ENCODE peak calls at places on chromosomes 4 and X, in five cellular contexts. One of them, this sample, is unnamed.

GRCh38 chr4:142550955-142551354 is 295.1 kb downstream of the INPP4B start:
- DNase-seq in AG04450: no peak
- DNase-seq in neural progenitor cell: no peak
- DNase-seq in lung: no peak
- DNase-seq in suprapubic skin: no peak
- DNase-seq in this sample: no peak

GRCh38 chrX:43961699-43962098 is 11.5 kb downstream of the NDP start:
- DNase-seq in suprapubic skin: no peak
- DNase-seq in neural progenitor cell: no peak
- DNase-seq in AG04450: no peak
- DNase-seq in lung: no peak
- DNase-seq in this sample: no peak

GRCh38 chr4:7118013-7118832 is 50.4 kb upstream of the GRPEL1 start:
- DNase-seq in neural progenitor cell: no peak
- DNase-seq in suprapubic skin: no peak
- DNase-seq in lung: no peak
- DNase-seq in AG04450: no peak
- DNase-seq in this sample: no peak

GRCh38 chr4:61202638-61203495 is 2.7 kb downstream of the ADGRL3 start:
- DNase-seq in lung: no peak
- DNase-seq in suprapubic skin: no peak
- DNase-seq in neural progenitor cell: peak
- DNase-seq in AG04450: no peak
- DNase-seq in this sample: no peak

GRCh38 chr4:59881632-59882031 is 1318.5 kb upstream of the ADGRL3 start:
- DNase-seq in AG04450: no peak
- DNase-seq in lung: no peak
- DNase-seq in neural progenitor cell: no peak
- DNase-seq in suprapubic skin: no peak
- DNase-seq in this sample: no peak

GRCh38 chr4:93466440-93466839 is 362.1 kb upstream of the ATOH1 start:
- DNase-seq in AG04450: no peak
- DNase-seq in lung: no peak
- DNase-seq in suprapubic skin: no peak
- DNase-seq in neural progenitor cell: peak
- DNase-seq in this sample: no peak

GRCh38 chr4:7647932-7648812 is 213.4 kb upstream of the PSAPL1 start:
- DNase-seq in lung: no peak
- DNase-seq in neural progenitor cell: no peak
- DNase-seq in suprapubic skin: no peak
- DNase-seq in AG04450: no peak
- DNase-seq in this sample: no peak

GRCh38 chr4:144259285-144259684 is 118.8 kb upstream of the GYPA start:
- DNase-seq in lung: no peak
- DNase-seq in neural progenitor cell: no peak
- DNase-seq in suprapubic skin: no peak
- DNase-seq in AG04450: no peak
- DNase-seq in this sample: no peak

GRCh38 chrX:78333521-78333920 is 6.1 kb upstream of the CYSLTR1 start:
- DNase-seq in suprapubic skin: no peak
- DNase-seq in lung: no peak
- DNase-seq in AG04450: no peak
- DNase-seq in neural progenitor cell: no peak
- DNase-seq in this sample: no peak

GRCh38 chrX:47644557-47645091 is 5.7 kb downstream of the ELK1 start:
- DNase-seq in neural progenitor cell: peak
- DNase-seq in AG04450: no peak
- DNase-seq in suprapubic skin: no peak
- DNase-seq in lung: no peak
- DNase-seq in this sample: no peak

GRCh38 chr4:6907658-6908191 is 1.9 kb upstream of the TBC1D14 start:
- DNase-seq in lung: no peak
- DNase-seq in AG04450: no peak
- DNase-seq in neural progenitor cell: peak
- DNase-seq in suprapubic skin: peak
- DNase-seq in this sample: no peak

GRCh38 chr4:2297606-2298517 is 36.0 kb upstream of the MXD4 start:
- DNase-seq in lung: no peak
- DNase-seq in neural progenitor cell: no peak
- DNase-seq in AG04450: no peak
- DNase-seq in suprapubic skin: no peak
- DNase-seq in this sample: no peak

GRCh38 chr4:124143632-124144031 is 568.9 kb downstream of the ANKRD50 start:
- DNase-seq in lung: no peak
- DNase-seq in suprapubic skin: no peak
- DNase-seq in neural progenitor cell: no peak
- DNase-seq in AG04450: no peak
- DNase-seq in this sample: no peak

GRCh38 chr4:157013656-157014055 is 42.1 kb upstream of the PDGFC start:
- DNase-seq in AG04450: no peak
- DNase-seq in neural progenitor cell: no peak
- DNase-seq in suprapubic skin: no peak
- DNase-seq in lung: no peak
- DNase-seq in this sample: no peak

GRCh38 chrX:103789004-103789403 is 12.4 kb downstream of the PLP1 start:
- DNase-seq in lung: no peak
- DNase-seq in AG04450: no peak
- DNase-seq in suprapubic skin: no peak
- DNase-seq in neural progenitor cell: no peak
- DNase-seq in this sample: no peak

GRCh38 chr4:20326977-20327376 is 75.3 kb downstream of the SLIT2 start:
- DNase-seq in neural progenitor cell: no peak
- DNase-seq in suprapubic skin: no peak
- DNase-seq in lung: no peak
- DNase-seq in AG04450: no peak
- DNase-seq in this sample: no peak

GRCh38 chr4:5962416-5962815 is 55.8 kb downstream of the C4orf50 start:
- DNase-seq in neural progenitor cell: peak
- DNase-seq in suprapubic skin: no peak
- DNase-seq in lung: no peak
- DNase-seq in AG04450: no peak
- DNase-seq in this sample: no peak

GRCh38 chrX:139691493-139691842 is 16.5 kb downstream of the MCF2 start:
- DNase-seq in lung: no peak
- DNase-seq in neural progenitor cell: peak
- DNase-seq in AG04450: no peak
- DNase-seq in suprapubic skin: no peak
- DNase-seq in this sample: no peak

GRCh38 chrX:153312842-153313241 is 8.7 kb downstream of the PNMA6F start:
- DNase-seq in suprapubic skin: no peak
- DNase-seq in AG04450: no peak
- DNase-seq in neural progenitor cell: no peak
- DNase-seq in lung: no peak
- DNase-seq in this sample: no peak

DNA sequence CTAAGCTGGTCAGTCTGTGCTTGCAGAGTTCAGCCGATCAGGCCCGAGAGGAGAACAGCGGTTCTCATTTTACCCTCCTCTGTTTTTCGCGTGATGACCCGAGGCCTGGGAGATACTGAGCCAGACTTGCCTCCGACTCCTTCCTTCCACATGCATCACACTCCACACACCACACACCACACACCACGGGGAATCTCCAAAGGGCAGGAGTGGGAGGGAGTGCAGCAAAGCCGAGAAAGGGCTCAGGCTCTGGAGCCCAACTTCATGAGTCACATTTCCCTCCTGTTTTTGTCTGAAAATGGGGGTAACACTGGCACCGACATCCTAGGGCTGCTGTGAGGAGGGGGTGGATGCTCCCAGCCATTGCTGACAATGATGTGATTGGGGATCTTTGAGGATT is 38.9 kb downstream of the TKTL1 start:
- DNase-seq in lung: no peak
- DNase-seq in suprapubic skin: no peak
- DNase-seq in AG04450: no peak
- DNase-seq in neural progenitor cell: no peak
- DNase-seq in this sample: no peak
- H3K27ac ChIP-seq in lung: no peak
- H3K27ac ChIP-seq in suprapubic skin: no peak
- H3K27ac ChIP-seq in AG04450: no peak
- H3K27ac ChIP-seq in neural progenitor cell: no peak
- H3K27ac ChIP-seq in this sample: no peak

GRCh38 chr4:37828843-37829242 is 2.4 kb downstream of the PGM2 start:
- DNase-seq in neural progenitor cell: no peak
- DNase-seq in AG04450: no peak
- DNase-seq in lung: no peak
- DNase-seq in suprapubic skin: no peak
- DNase-seq in this sample: no peak

GRCh38 chr4:37827030-37827705 is 682 bp downstream of the PGM2 start:
- DNase-seq in suprapubic skin: no peak
- DNase-seq in AG04450: no peak
- DNase-seq in neural progenitor cell: no peak
- DNase-seq in lung: no peak
- DNase-seq in this sample: no peak

GRCh38 chr4:37827802-37828321 is 1.4 kb downstream of the PGM2 start:
- DNase-seq in suprapubic skin: no peak
- DNase-seq in AG04450: no peak
- DNase-seq in neural progenitor cell: peak
- DNase-seq in lung: no peak
- DNase-seq in this sample: no peak

GRCh38 chr4:37826282-37827029 is at the start of gene PGM2:
- DNase-seq in neural progenitor cell: peak
- DNase-seq in suprapubic skin: peak
- DNase-seq in lung: peak
- DNase-seq in AG04450: no peak
- DNase-seq in this sample: peak

GRCh38 chr4:37825943-37826281 is 574 bp upstream of the PGM2 start:
- DNase-seq in suprapubic skin: no peak
- DNase-seq in neural progenitor cell: no peak
- DNase-seq in AG04450: no peak
- DNase-seq in lung: no peak
- DNase-seq in this sample: no peak
- H3K27ac ChIP-seq in suprapubic skin: peak
- H3K27ac ChIP-seq in neural progenitor cell: no peak
- H3K27ac ChIP-seq in AG04450: peak
- H3K27ac ChIP-seq in lung: peak
- H3K27ac ChIP-seq in this sample: peak

GRCh38 chr4:90220453-90220852 is 93.3 kb downstream of the CCSER1 start:
- DNase-seq in lung: no peak
- DNase-seq in AG04450: no peak
- DNase-seq in neural progenitor cell: no peak
- DNase-seq in suprapubic skin: no peak
- DNase-seq in this sample: no peak
- H3K27ac ChIP-seq in lung: no peak
- H3K27ac ChIP-seq in AG04450: no peak
- H3K27ac ChIP-seq in neural progenitor cell: no peak
- H3K27ac ChIP-seq in suprapubic skin: no peak
- H3K27ac ChIP-seq in this sample: no peak

GRCh38 chrX:53080628-53081580 is 1.3 kb upstream of the TSPYL2 start:
- DNase-seq in lung: no peak
- DNase-seq in suprapubic skin: peak
- DNase-seq in neural progenitor cell: peak
- DNase-seq in AG04450: no peak
- DNase-seq in this sample: no peak
- H3K27ac ChIP-seq in lung: peak
- H3K27ac ChIP-seq in suprapubic skin: peak
- H3K27ac ChIP-seq in neural progenitor cell: no peak
- H3K27ac ChIP-seq in AG04450: peak
- H3K27ac ChIP-seq in this sample: peak

GRCh38 chr4:70997068-70997467 is 3.6 kb downstream of the DCK start:
- DNase-seq in suprapubic skin: no peak
- DNase-seq in neural progenitor cell: no peak
- DNase-seq in AG04450: no peak
- DNase-seq in lung: no peak
- DNase-seq in this sample: no peak
- H3K27ac ChIP-seq in suprapubic skin: no peak
- H3K27ac ChIP-seq in neural progenitor cell: no peak
- H3K27ac ChIP-seq in AG04450: no peak
- H3K27ac ChIP-seq in lung: no peak
- H3K27ac ChIP-seq in this sample: no peak

GRCh38 chr4:10082047-10082446 is 34.6 kb downstream of the WDR1 start:
- DNase-seq in AG04450: no peak
- DNase-seq in neural progenitor cell: no peak
- DNase-seq in suprapubic skin: no peak
- DNase-seq in lung: no peak
- DNase-seq in this sample: no peak
- H3K27ac ChIP-seq in AG04450: no peak
- H3K27ac ChIP-seq in neural progenitor cell: no peak
- H3K27ac ChIP-seq in suprapubic skin: no peak
- H3K27ac ChIP-seq in lung: no peak
- H3K27ac ChIP-seq in this sample: peak

DNA sequence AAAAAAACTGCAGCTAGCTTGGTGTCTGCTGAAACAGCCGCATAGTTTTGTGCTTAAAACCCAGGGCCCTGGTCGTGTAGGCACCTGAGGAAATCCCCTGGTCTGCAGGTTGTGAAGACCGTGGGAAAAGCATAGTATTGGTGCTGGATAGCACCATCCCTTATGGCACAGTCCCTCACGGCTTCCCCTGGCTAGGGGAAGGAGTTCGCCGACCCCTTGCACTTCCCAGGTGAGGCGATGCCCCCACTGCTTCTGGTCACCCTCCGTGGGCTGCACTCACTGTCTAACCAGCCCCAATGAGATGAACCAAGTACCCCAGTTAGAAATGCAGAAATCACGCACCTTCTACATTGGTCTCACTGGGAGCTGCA is 1105.1 kb downstream of the STPG2 start:
- DNase-seq in suprapubic skin: no peak
- DNase-seq in AG04450: no peak
- DNase-seq in lung: no peak
- DNase-seq in neural progenitor cell: no peak
- DNase-seq in this sample: no peak
- H3K27ac ChIP-seq in suprapubic skin: no peak
- H3K27ac ChIP-seq in AG04450: no peak
- H3K27ac ChIP-seq in lung: no peak
- H3K27ac ChIP-seq in neural progenitor cell: no peak
- H3K27ac ChIP-seq in this sample: no peak